ENCODE peak calls at places on chromosome 2, in seven cellular contexts. K, X, L, H, A, I and M are unnamed samples.
A peak's percentile ranks its signal among the peaks of the same experiment; 100 is the strongest.

GRCh38 chr2:217995741-217996141 is 7.1 kb downstream of the TNS1 start:
- DNase-seq in K (peak; percentile 62), X (no peak), L (no peak), H (no peak), A (peak; percentile 33), I (no peak), M (no peak)

GRCh38 chr2:239644016-239644415 is 243.2 kb upstream of the HDAC4 start:
- DNase-seq in K (peak; percentile 23), X (no peak), L (no peak), H (peak; percentile 4), A (no peak), I (no peak), M (no peak)

GRCh38 chr2:41851554-41851953 is 196.3 kb upstream of the PKDCC start:
- DNase-seq in K (no peak), X (no peak), L (no peak), H (no peak), A (no peak), I (no peak), M (no peak)

GRCh38 chr2:136008205-136008865 is 22.9 kb upstream of the DARS1 start:
- DNase-seq in K (no peak), X (peak; percentile 46), L (no peak), H (no peak), A (no peak), I (peak; percentile 78), M (no peak)

GRCh38 chr2:147135401-147135800 is 709.4 kb upstream of the ACVR2A start:
- DNase-seq in K (no peak), X (no peak), L (no peak), H (no peak), A (no peak), I (no peak), M (no peak)

GRCh38 chr2:71675296-71675695 is 221.9 kb downstream of the DYSF start:
- DNase-seq in K (peak; percentile 59), X (peak; percentile 83), L (no peak), H (no peak), A (peak; percentile 82), I (peak; percentile 38), M (no peak)

GRCh38 chr2:237483018-237483731 is 3.9 kb upstream of the MLPH start:
- DNase-seq in K (peak; percentile 78), X (peak; percentile 52), L (no peak), H (peak; percentile 78), A (no peak), I (no peak), M (no peak)

GRCh38 chr2:129404000-129404700 is 575.3 kb upstream of the RAB6C start:
- DNase-seq in K (no peak), X (no peak), L (no peak), H (no peak), A (no peak), I (no peak), M (no peak)

GRCh38 chr2:96146881-96147592 is 1.8 kb upstream of the DUSP2 start:
- DNase-seq in K (peak; percentile 29), X (peak; percentile 6), L (no peak), H (no peak), A (no peak), I (no peak), M (no peak)

DNA sequence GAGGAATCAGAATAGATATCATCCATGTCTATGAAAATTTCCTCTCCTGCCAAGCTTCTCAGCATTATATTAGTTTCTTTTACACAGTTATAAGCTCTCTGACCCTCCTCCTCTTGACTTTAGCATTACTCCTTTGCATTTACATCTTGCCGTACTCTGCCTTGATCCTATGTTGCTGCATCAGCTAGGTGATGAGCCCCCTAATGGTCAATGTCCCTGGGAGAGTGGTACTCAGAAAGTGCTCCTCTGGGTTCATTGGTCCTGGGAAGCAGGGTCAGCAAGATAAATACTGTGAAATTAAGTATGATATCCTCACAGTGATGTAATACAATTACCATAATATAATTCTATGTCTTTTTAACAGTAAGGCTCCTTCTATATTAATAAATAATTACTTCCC is 74.1 kb downstream of the PKP4 start:
- DNase-seq in K (no peak), X (no peak), L (no peak), H (no peak), A (no peak), I (no peak), M (no peak)
- TF ChIP-seq CTCF in K (no peak), X (no peak), L (no peak), H (peak; percentile 12), A (no peak), I (no peak), M (peak; percentile 9)

DNA sequence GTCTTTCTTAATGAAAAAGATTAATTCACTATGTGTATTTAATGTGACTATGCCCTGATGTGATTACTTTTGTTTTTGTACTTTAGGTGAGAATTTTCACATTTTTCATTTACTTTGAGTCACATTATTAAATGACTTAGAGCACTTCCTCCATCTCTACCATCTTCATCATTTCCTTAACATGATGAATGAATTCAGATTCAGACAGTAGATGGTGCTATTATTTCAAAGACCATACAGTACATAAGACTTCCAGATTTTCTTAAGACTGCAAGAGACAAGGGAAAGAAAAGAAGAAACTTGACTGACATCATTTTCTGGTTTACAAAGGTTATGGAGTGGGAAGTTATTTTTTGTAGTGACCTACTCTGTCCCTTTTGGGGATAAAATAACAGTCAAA is 1010.6 kb upstream of the NXPH2 start:
- DNase-seq in K (no peak), X (no peak), L (peak; percentile 22), H (peak; percentile 67), A (peak; percentile 5), I (no peak), M (peak; percentile 7)
- TF ChIP-seq CTCF in K (no peak), X (no peak), L (no peak), H (no peak), A (no peak), I (no peak), M (peak; percentile 24)

DNA sequence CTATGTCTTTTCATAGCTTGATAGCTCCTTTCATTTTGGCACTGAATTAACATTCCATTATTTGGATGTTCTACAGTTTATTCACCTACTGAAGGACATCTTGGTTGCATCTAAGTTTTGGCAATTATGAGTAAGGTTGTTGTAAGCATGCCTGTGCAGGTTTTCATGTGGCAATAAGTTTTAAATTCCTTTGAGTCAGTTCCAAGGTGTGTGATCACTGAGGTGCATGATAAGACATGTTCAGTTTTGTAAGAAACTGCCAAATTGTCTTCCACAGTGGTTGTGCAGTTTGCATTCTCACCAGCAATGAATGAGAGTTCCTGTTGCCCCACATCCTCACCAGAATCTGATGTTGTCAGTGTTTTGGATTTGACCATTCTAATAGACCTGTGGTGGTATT is 24.2 kb downstream of the XDH start:
- DNase-seq in K (peak; percentile 94), X (no peak), L (no peak), H (no peak), A (peak; percentile 73), I (no peak), M (no peak)
- TF ChIP-seq CTCF in K (no peak), X (no peak), L (no peak), H (no peak), A (no peak), I (no peak), M (no peak)

GRCh38 chr2:51335072-51336058 is 303.4 kb upstream of the NRXN1 start:
- DNase-seq in K (peak; percentile 5), X (no peak), L (no peak), H (no peak), A (no peak), I (no peak), M (no peak)
- TF ChIP-seq CTCF in K (no peak), X (no peak), L (no peak), H (peak; percentile 5), A (no peak), I (no peak), M (peak; percentile 10)